ENCODE peak calls at places on chromosomes 6 and 20, in ten cellular contexts. R is kidney tubule cell; T is HEK293T; O is activated CD4-positive, alpha-beta T cell treated with anti-CD3 and anti-CD28 coated beads, Interleukin-2, amount 50 U/mL, for 4 hours; E is RKO; S is neural progenitor cell; I is stimulated activated CD8-positive, alpha-beta memory T cell treated with anti-CD3 and anti-CD28 coated beads, Interleukin-15, amount 100 ng/mL, for 24 hours; X is stromal cell of bone marrow; K is posterior cingulate gyrus; M is iris pigment epithelial cell. D is an unnamed sample.

GRCh38 chr20:35952480-35953410 is 1.6 kb downstream of the SCAND1 start:
- DNase-seq in R (peak), T (no peak), O (no peak), E (peak), S (no peak), I (no peak), X (no peak), K (no peak), M (peak), D (peak)

GRCh38 chr6:133062077-133062476 is 179.1 kb upstream of the EYA4 start:
- DNase-seq in R (no peak), T (no peak), O (no peak), E (no peak), S (no peak), I (no peak), X (peak), K (no peak), M (peak), D (no peak)

GRCh38 chr6:166761801-166762200 is 134.8 kb upstream of the RPS6KA2 start:
- DNase-seq in R (no peak), T (no peak), O (no peak), E (no peak), S (no peak), I (no peak), X (no peak), K (no peak), M (no peak), D (no peak)

GRCh38 chr6:11270030-11271027 is 37.9 kb upstream of the NEDD9 start:
- DNase-seq in R (no peak), T (peak), O (no peak), E (no peak), S (no peak), I (no peak), X (no peak), K (no peak), M (peak), D (no peak)

GRCh38 chr20:55333798-55334197 is 671.5 kb downstream of the CBLN4 start:
- DNase-seq in R (peak), T (no peak), O (no peak), E (no peak), S (peak), I (no peak), X (no peak), K (no peak), M (no peak), D (no peak)

GRCh38 chr6:170292111-170292777 is 1.4 kb upstream of the DLL1 start:
- DNase-seq in R (no peak), T (no peak), O (no peak), E (no peak), S (peak), I (no peak), X (no peak), K (no peak), M (no peak), D (no peak)

GRCh38 chr20:49823152-49823847 is 10.7 kb downstream of the SLC9A8 start:
- DNase-seq in R (no peak), T (no peak), O (no peak), E (no peak), S (no peak), I (no peak), X (no peak), K (no peak), M (no peak), D (peak)

GRCh38 chr6:127877231-127877630 is 23.6 kb downstream of the THEMIS start:
- DNase-seq in R (no peak), T (no peak), O (no peak), E (no peak), S (no peak), I (no peak), X (no peak), K (no peak), M (no peak), D (no peak)

D was measured in OCI-LY7.